ENCODE peak calls at places on chromosomes 7 and 10, in four cellular contexts. D, T, N and Z are unnamed samples.

GRCh38 chr10:14625210-14625621 is 149.5 kb downstream of the FAM107B start:
- DNase-seq in D (no peak), T (no peak), N (no peak), Z (no peak)

GRCh38 chr7:157553256-157553655 is 216.5 kb downstream of the DNAJB6 start:
- DNase-seq in D (no peak), T (no peak), N (no peak), Z (no peak)

GRCh38 chr10:110357252-110357780 is 52.6 kb upstream of the SMNDC1 start:
- DNase-seq in D (peak; percentile 99), T (no peak), N (peak; percentile 62), Z (peak; percentile 50)

GRCh38 chr7:50347693-50348092 is 43.2 kb downstream of the IKZF1 start:
- DNase-seq in D (no peak), T (no peak), N (no peak), Z (no peak)

GRCh38 chr10:22319559-22320558 is 1.0 kb upstream of the BMI1 start:
- DNase-seq in D (no peak), T (no peak), N (no peak), Z (no peak)

GRCh38 chr10:47127188-47127587 is 172.8 kb upstream of the GDF10 start:
- DNase-seq in D (no peak), T (no peak), N (no peak), Z (no peak)

GRCh38 chr7:123647106-123647730 is 8.4 kb upstream of the LMOD2 start:
- DNase-seq in D (no peak), T (no peak), N (no peak), Z (no peak)

GRCh38 chr10:71900441-71901180 is 49.6 kb upstream of the PSAP start:
- DNase-seq in D (no peak), T (no peak), N (no peak), Z (no peak)

GRCh38 chr10:7666253-7667023 is at the start of gene ITIH5:
- DNase-seq in D (no peak), T (peak; percentile 47), N (no peak), Z (no peak)

GRCh38 chr7:32019008-32019578 is 51.1 kb downstream of the PDE1C start:
- DNase-seq in D (peak; percentile 25), T (no peak), N (no peak), Z (no peak)

GRCh38 chr10:46528171-46528671 is 28.2 kb downstream of the GPRIN2 start:
- DNase-seq in D (no peak), T (no peak), N (no peak), Z (no peak)

GRCh38 chr10:94138391-94138790 is 144.7 kb downstream of the PLCE1 start:
- DNase-seq in D (peak; percentile 87), T (no peak), N (no peak), Z (no peak)

GRCh38 chr10:101843032-101843991 is at the start of gene KCNIP2:
- DNase-seq in D (no peak), T (peak; percentile 2), N (no peak), Z (no peak)

GRCh38 chr10:62231371-62231770 is 37.3 kb downstream of the RTKN2 start:
- DNase-seq in D (peak; percentile 92), T (no peak), N (no peak), Z (peak; percentile 36)

GRCh38 chr10:132115736-132116135 is 50.0 kb downstream of the JAKMIP3 start:
- DNase-seq in D (peak; percentile 3), T (no peak), N (no peak), Z (no peak)

GRCh38 chr10:6215683-6216484 is 13.2 kb downstream of the PFKFB3 start:
- DNase-seq in D (no peak), T (no peak), N (no peak), Z (no peak)

GRCh38 chr7:151517601-151518104 is 2.0 kb downstream of the RHEB start:
- DNase-seq in D (no peak), T (no peak), N (no peak), Z (no peak)
- TF ChIP-seq ELK1 in D (no peak), T (no peak), N (no peak), Z (no peak)

GRCh38 chr10:77267703-77268630 is 369.6 kb downstream of the KCNMA1 start:
- DNase-seq in D (peak; percentile 65), T (no peak), N (no peak), Z (no peak)

GRCh38 chr10:77264527-77264926 is 373.1 kb downstream of the KCNMA1 start:
- DNase-seq in D (no peak), T (no peak), N (no peak), Z (no peak)

GRCh38 chr10:77268721-77269120 is 368.9 kb downstream of the KCNMA1 start:
- DNase-seq in D (no peak), T (no peak), N (no peak), Z (no peak)

GRCh38 chr10:77264107-77264506 is 373.5 kb downstream of the KCNMA1 start:
- DNase-seq in D (no peak), T (no peak), N (peak; percentile 42), Z (no peak)

GRCh38 chr10:77266242-77266641 is 371.4 kb downstream of the KCNMA1 start:
- DNase-seq in D (no peak), T (no peak), N (no peak), Z (no peak)
- TF ChIP-seq ELK1 in D (no peak), T (no peak), N (no peak), Z (no peak)

DNA sequence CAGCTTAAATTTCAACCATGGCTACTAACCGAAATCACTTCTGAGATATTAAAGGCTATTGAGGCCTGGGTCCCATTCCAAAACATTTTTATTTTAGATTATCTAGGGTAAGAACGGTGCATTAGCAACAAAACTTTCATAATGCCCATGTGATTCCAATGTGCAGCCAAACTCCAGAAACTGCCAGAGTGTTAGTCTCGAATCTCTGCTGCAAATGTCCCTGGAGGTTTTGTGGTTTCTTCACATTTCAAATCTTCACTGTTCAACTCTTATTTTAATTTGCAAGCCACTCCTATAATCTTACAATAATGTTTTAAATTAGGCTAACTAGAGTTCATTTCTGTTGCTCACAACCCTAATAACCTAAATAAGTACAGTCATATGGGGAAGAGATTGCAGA is 357.0 kb downstream of the PHF14 start:
- DNase-seq in D (no peak), T (no peak), N (no peak), Z (no peak)
- TF ChIP-seq ELK1 in D (no peak), T (no peak), N (no peak), Z (no peak)

DNA sequence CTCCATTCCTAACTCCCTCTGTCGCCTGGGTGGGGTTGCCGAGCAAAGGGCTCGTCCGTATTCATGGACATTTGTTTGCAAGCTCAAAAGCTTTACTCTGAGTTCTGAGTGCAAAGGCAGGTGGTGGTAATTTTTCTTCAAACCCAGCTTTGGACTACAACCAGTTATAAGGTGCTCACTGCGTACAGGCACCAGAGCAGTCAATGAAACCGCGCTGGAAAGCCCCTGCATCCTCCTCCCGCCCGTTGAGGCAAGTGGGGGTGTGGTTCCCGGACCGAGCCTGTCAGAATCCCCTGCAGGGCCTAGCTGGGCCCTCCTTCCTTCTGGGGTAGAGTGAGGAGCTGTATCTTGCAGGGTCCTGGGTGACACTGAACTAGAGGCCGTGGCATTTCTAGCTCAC is 22.3 kb downstream of the AMZ1 start:
- DNase-seq in D (no peak), T (no peak), N (peak; percentile 74), Z (no peak)
- TF ChIP-seq ELK1 in D (no peak), T (no peak), N (no peak), Z (no peak)

GRCh38 chr10:86440874-86441838 is 74.6 kb upstream of the GRID1 start:
- DNase-seq in D (peak; percentile 91), T (no peak), N (no peak), Z (peak; percentile 71)
- TF ChIP-seq ELK1 in D (no peak), T (no peak), N (no peak), Z (no peak)

GRCh38 chr7:13279854-13280435 is 592.5 kb downstream of the ARL4A start:
- DNase-seq in D (peak; percentile 10), T (no peak), N (no peak), Z (peak; percentile 33)
- TF ChIP-seq ELK1 in D (no peak), T (no peak), N (no peak), Z (no peak)

GRCh38 chr7:7438851-7439250 is 96.8 kb downstream of the COL28A1 start:
- DNase-seq in D (peak; percentile 99), T (no peak), N (no peak), Z (peak; percentile 94)
- TF ChIP-seq ELK1 in D (no peak), T (no peak), N (no peak), Z (no peak)

GRCh38 chr10:112792487-112793196 is 157.4 kb upstream of the TCF7L2 start:
- DNase-seq in D (peak; percentile 56), T (no peak), N (no peak), Z (no peak)
- TF ChIP-seq ELK1 in D (no peak), T (no peak), N (no peak), Z (no peak)